ENCODE peak calls at places on chromosome 2, in nine cellular contexts. Q is heart right ventricle, C is transverse colon, A is tibial nerve, N is dorsolateral prefrontal cortex, H is DND-41, B is AG04450, V is body of pancreas, W is PC-9. L is an unnamed sample.
A peak's percentile ranks its signal among the peaks of the same experiment; 100 is the strongest.

GRCh38 chr2:216774620-216775019 is 79.3 kb upstream of the IGFBP5 start:
- DNase-seq in Q (peak; percentile 90), C (peak; percentile 18), A (no peak), N (no peak), H (no peak), B (peak; percentile 63), V (peak; percentile 16), W (no peak), L (no peak)

GRCh38 chr2:119195001-119195400 is 28.6 kb upstream of the STEAP3 start:
- DNase-seq in Q (no peak), C (no peak), A (no peak), N (no peak), H (no peak), B (no peak), V (no peak), W (no peak), L (no peak)

GRCh38 chr2:186493564-186494085 is 7.6 kb downstream of the ZC3H15 start:
- DNase-seq in Q (no peak), C (no peak), A (no peak), N (no peak), H (no peak), B (no peak), V (no peak), W (no peak), L (no peak)

GRCh38 chr2:72859831-72860262 is 27.4 kb upstream of the SPR start:
- DNase-seq in Q (peak; percentile 55), C (peak; percentile 78), A (no peak), N (peak; percentile 40), H (peak; percentile 46), B (peak; percentile 16), V (peak; percentile 83), W (peak; percentile 83), L (peak; percentile 45)

GRCh38 chr2:218008060-218009040 is 5.6 kb upstream of the TNS1 start:
- DNase-seq in Q (no peak), C (no peak), A (no peak), N (no peak), H (no peak), B (no peak), V (no peak), W (no peak), L (no peak)

GRCh38 chr2:86038291-86039081 is 67.2 kb downstream of the POLR1A start:
- DNase-seq in Q (no peak), C (peak; percentile 54), A (no peak), N (peak; percentile 12), H (peak; percentile 77), B (no peak), V (no peak), W (no peak), L (no peak)

GRCh38 chr2:112588611-112589045 is 4.2 kb downstream of the CHCHD5 start:
- DNase-seq in Q (no peak), C (no peak), A (no peak), N (no peak), H (no peak), B (no peak), V (peak; percentile 96), W (no peak), L (no peak)

GRCh38 chr2:197240018-197240712 is 70.4 kb downstream of the ANKRD44 start:
- DNase-seq in Q (no peak), C (no peak), A (no peak), N (no peak), H (peak; percentile 30), B (no peak), V (no peak), W (no peak), L (no peak)

GRCh38 chr2:240556553-240557100 is 1.2 kb downstream of the ANKMY1 start:
- DNase-seq in Q (no peak), C (peak; percentile 37), A (no peak), N (no peak), H (peak; percentile 56), B (no peak), V (peak; percentile 30), W (no peak), L (no peak)

GRCh38 chr2:8576525-8577157 is 105.2 kb upstream of the ID2 start:
- DNase-seq in Q (no peak), C (peak; percentile 29), A (no peak), N (no peak), H (no peak), B (no peak), V (peak; percentile 38), W (peak; percentile 13), L (no peak)

GRCh38 chr2:167943877-167944276 is 303.5 kb downstream of the STK39 start:
- DNase-seq in Q (no peak), C (no peak), A (no peak), N (no peak), H (no peak), B (no peak), V (no peak), W (no peak), L (no peak)

GRCh38 chr2:234451852-234452625 is 44.8 kb downstream of the ARL4C start:
- DNase-seq in Q (no peak), C (no peak), A (no peak), N (no peak), H (no peak), B (peak; percentile 87), V (no peak), W (peak; percentile 91), L (peak; percentile 78)

GRCh38 chr2:42795871-42796301 is 3.5 kb upstream of the HAAO start:
- DNase-seq in Q (peak; percentile 23), C (no peak), A (no peak), N (no peak), H (no peak), B (peak; percentile 68), V (no peak), W (no peak), L (peak; percentile 84)

GRCh38 chr2:225274751-225275150 is 124.8 kb upstream of the NYAP2 start:
- DNase-seq in Q (no peak), C (no peak), A (no peak), N (no peak), H (no peak), B (peak; percentile 15), V (peak; percentile 31), W (no peak), L (peak; percentile 38)

GRCh38 chr2:54350422-54350821 is 94.4 kb upstream of the TSPYL6 start:
- DNase-seq in Q (no peak), C (no peak), A (no peak), N (no peak), H (no peak), B (no peak), V (no peak), W (no peak), L (no peak)

GRCh38 chr2:166332049-166332448 is 43.7 kb downstream of the SCN9A start:
- DNase-seq in Q (no peak), C (no peak), A (no peak), N (no peak), H (no peak), B (no peak), V (no peak), W (no peak), L (no peak)

GRCh38 chr2:67782443-67782842 is 280.4 kb downstream of the C1D start:
- DNase-seq in Q (peak; percentile 38), C (no peak), A (no peak), N (no peak), H (no peak), B (peak; percentile 7), V (no peak), W (no peak), L (no peak)

GRCh38 chr2:148487439-148487838 is 157.1 kb upstream of the EPC2 start:
- DNase-seq in Q (no peak), C (no peak), A (no peak), N (no peak), H (no peak), B (no peak), V (no peak), W (peak; percentile 51), L (no peak)

GRCh38 chr2:8412082-8412481 is 269.8 kb upstream of the ID2 start:
- DNase-seq in Q (no peak), C (peak; percentile 81), A (no peak), N (no peak), H (no peak), B (no peak), V (peak; percentile 79), W (no peak), L (no peak)

GRCh38 chr2:220276736-220277444 is 649.5 kb downstream of the SLC4A3 start:
- DNase-seq in Q (no peak), C (no peak), A (no peak), N (no peak), H (no peak), B (no peak), V (no peak), W (no peak), L (peak; percentile 22)

GRCh38 chr2:64447317-64448060 is 6.5 kb upstream of the LGALSL start:
- DNase-seq in Q (no peak), C (no peak), A (no peak), N (no peak), H (no peak), B (no peak), V (no peak), W (no peak), L (peak; percentile 79)

GRCh38 chr2:31523871-31524492 is 56.8 kb downstream of the SRD5A2 start:
- DNase-seq in Q (peak; percentile 23), C (peak; percentile 49), A (no peak), N (no peak), H (peak; percentile 53), B (peak; percentile 13), V (peak; percentile 68), W (peak; percentile 42), L (peak; percentile 7)

GRCh38 chr2:28639092-28639691 is 112.4 kb upstream of the PPP1CB start:
- DNase-seq in Q (no peak), C (peak; percentile 3), A (no peak), N (no peak), H (no peak), B (no peak), V (no peak), W (no peak), L (no peak)
- H3K27ac ChIP-seq in Q (no peak overlapping the region), C (peak overlapping the region; percentile 59), A (no peak overlapping the region), N (no peak overlapping the region), H (no peak overlapping the region), B (no peak overlapping the region), V (no peak overlapping the region), W (peak overlapping the region; percentile 72), L (no peak overlapping the region)

GRCh38 chr2:231541605-231542509 is 11.6 kb upstream of the NMUR1 start:
- DNase-seq in Q (no peak), C (no peak), A (no peak), N (no peak), H (no peak), B (no peak), V (no peak), W (no peak), L (no peak)
- H3K27ac ChIP-seq in Q (peak overlapping the region; percentile 72), C (no peak overlapping the region), A (no peak overlapping the region), N (no peak overlapping the region), H (no peak overlapping the region), B (no peak overlapping the region), V (no peak overlapping the region), W (no peak overlapping the region), L (no peak overlapping the region)

DNA sequence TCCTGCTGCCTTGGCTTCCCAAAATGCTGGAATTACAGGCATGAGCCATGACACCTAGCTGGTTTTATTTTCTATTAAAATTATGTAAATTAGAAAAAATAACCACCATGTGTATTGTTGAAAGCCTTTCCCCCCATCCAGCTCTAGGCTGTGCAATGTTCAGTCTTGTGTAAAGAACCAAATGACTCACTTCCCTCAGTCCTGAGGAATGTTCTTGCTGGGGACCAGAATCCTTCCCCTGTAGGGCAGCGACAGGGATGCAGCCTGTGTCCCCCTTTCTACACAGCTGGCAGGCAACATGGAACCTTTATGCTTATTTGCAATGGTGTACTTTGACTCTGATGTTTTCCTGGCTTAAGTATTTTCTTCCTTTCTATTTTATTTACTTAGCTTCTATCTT is 29.4 kb downstream of the AOX1 start:
- DNase-seq in Q (no peak), C (no peak), A (no peak), N (no peak), H (no peak), B (peak; percentile 16), V (no peak), W (peak; percentile 82), L (peak; percentile 77)
- H3K27ac ChIP-seq in Q (no peak overlapping the region), C (no peak overlapping the region), A (no peak overlapping the region), N (no peak overlapping the region), H (no peak overlapping the region), B (no peak overlapping the region), V (peak overlapping the region; percentile 56), W (peak overlapping the region; percentile 17), L (no peak overlapping the region)

GRCh38 chr2:239201884-239202283 is 198.9 kb downstream of the HDAC4 start:
- DNase-seq in Q (no peak), C (no peak), A (no peak), N (no peak), H (no peak), B (no peak), V (peak; percentile 3), W (no peak), L (no peak)
- H3K27ac ChIP-seq in Q (no peak overlapping the region), C (no peak overlapping the region), A (no peak overlapping the region), N (peak overlapping the region; percentile 82), H (no peak overlapping the region), B (no peak overlapping the region), V (no peak overlapping the region), W (no peak overlapping the region), L (no peak overlapping the region)

L was measured in foreskin keratinocyte.